ENCODE peak calls at places on chromosomes 4 and X, in four cellular contexts. G is HL-60, L is hypothalamus, A is adipocyte. V is an unnamed sample.

GRCh38 chrX:151505796-151506195 is 57.7 kb upstream of the PASD1 start:
- DNase-seq in G (peak), L (no peak), A (peak), V (no peak)

GRCh38 chr4:152041304-152041703 is 280.5 kb upstream of the GATB start:
- DNase-seq in G (no peak), L (no peak), A (no peak), V (no peak)

GRCh38 chr4:42954925-42955669 is 62.6 kb downstream of the GRXCR1 start:
- DNase-seq in G (no peak), L (no peak), A (no peak), V (no peak)

GRCh38 chr4:111986125-111986524 is 159.1 kb upstream of the FAM241A start:
- DNase-seq in G (no peak), L (no peak), A (no peak), V (peak)

GRCh38 chr4:10102193-10102980 is 14.2 kb downstream of the WDR1 start:
- DNase-seq in G (no peak), L (no peak), A (no peak), V (no peak)

GRCh38 chr4:128294464-128294863 is 6.9 kb upstream of the PGRMC2 start:
- DNase-seq in G (no peak), L (no peak), A (no peak), V (no peak)

GRCh38 chr4:130511776-130512175 is 1415.8 kb downstream of the C4orf33 start:
- DNase-seq in G (no peak), L (no peak), A (no peak), V (no peak)

GRCh38 chr4:101724093-101724492 is 66.4 kb upstream of the BANK1 start:
- DNase-seq in G (no peak), L (no peak), A (no peak), V (no peak)

GRCh38 chr4:134944115-134944514 is 742.5 kb upstream of the PABPC4L start:
- DNase-seq in G (no peak), L (no peak), A (no peak), V (no peak)

GRCh38 chr4:6568689-6569332 is 6.2 kb upstream of the MAN2B2 start:
- DNase-seq in G (no peak), L (no peak), A (peak), V (no peak)

V was measured in CMK.